ENCODE peak calls at places on chromosomes 13 and 19, in six cellular contexts. A is mammary epithelial cell, V is fibroblast of lung, M is SK-N-SH, K is DND-41, P is colonic mucosa. N is an unnamed sample.

GRCh38 chr13:79361299-79361698 is 44.8 kb downstream of the RBM26 start:
- DNase-seq in A (peak; percentile 6), V (no peak), M (no peak), K (no peak), P (no peak), N (no peak)

GRCh38 chr13:105442941-105443340 is 1092.5 kb downstream of the EFNB2 start:
- DNase-seq in A (peak; percentile 99), V (peak; percentile 99), M (no peak), K (no peak), P (no peak), N (no peak)

GRCh38 chr13:23384111-23384510 is 49.4 kb downstream of the SACS start:
- DNase-seq in A (peak; percentile 68), V (no peak), M (no peak), K (no peak), P (no peak), N (no peak)

GRCh38 chr19:41339936-41340335 is 13.8 kb downstream of the TGFB1 start:
- DNase-seq in A (no peak), V (no peak), M (no peak), K (no peak), P (no peak), N (no peak)

GRCh38 chr13:33678906-33679657 is 138.9 kb upstream of the RFC3 start:
- DNase-seq in A (peak; percentile 94), V (peak; percentile 34), M (no peak), K (no peak), P (peak; percentile 45), N (peak; percentile 83)

GRCh38 chr19:40741527-40742390 is 8.5 kb downstream of the ACTMAP start:
- DNase-seq in A (peak; percentile 39), V (no peak), M (no peak), K (no peak), P (no peak), N (no peak)

GRCh38 chr19:55080915-55081772 is 5.5 kb downstream of the EPS8L1 start:
- DNase-seq in A (peak; percentile 51), V (peak; percentile 53), M (peak; percentile 94), K (no peak), P (peak; percentile 96), N (peak; percentile 90)

GRCh38 chr19:33532859-33533455 is 11.4 kb upstream of the PEPD start:
- DNase-seq in A (no peak), V (no peak), M (no peak), K (no peak), P (no peak), N (no peak)

GRCh38 chr13:40629678-40630384 is 36.6 kb downstream of the FOXO1 start:
- DNase-seq in A (no peak), V (no peak), M (no peak), K (no peak), P (no peak), N (no peak)

GRCh38 chr19:18193388-18194207 is 580 bp downstream of the MPV17L2 start:
- DNase-seq in A (no peak), V (no peak), M (no peak), K (peak; percentile 19), P (peak; percentile 44), N (no peak)

GRCh38 chr13:109704771-109705628 is 81.4 kb downstream of the IRS2 start:
- DNase-seq in A (peak; percentile 49), V (peak; percentile 32), M (no peak), K (no peak), P (peak; percentile 55), N (no peak)

GRCh38 chr19:1252818-1253513 is 4.6 kb downstream of the MIDN start:
- DNase-seq in A (peak; percentile 93), V (peak; percentile 99), M (peak; percentile 69), K (peak; percentile 96), P (peak; percentile 91), N (peak; percentile 99)

GRCh38 chr13:39607876-39608275 is 4.9 kb upstream of the LHFPL6 start:
- DNase-seq in A (no peak), V (no peak), M (no peak), K (no peak), P (no peak), N (no peak)

GRCh38 chr13:101624981-101625380 is 172.5 kb downstream of the ITGBL1 start:
- DNase-seq in A (no peak), V (no peak), M (no peak), K (no peak), P (no peak), N (no peak)

GRCh38 chr13:50449465-50449864 is 394.0 kb downstream of the DLEU7 start:
- DNase-seq in A (no peak), V (no peak), M (no peak), K (no peak), P (no peak), N (no peak)

GRCh38 chr19:18856385-18857126 is 24.8 kb downstream of the UPF1 start:
- DNase-seq in A (peak; percentile 37), V (peak; percentile 52), M (peak; percentile 63), K (no peak), P (no peak), N (no peak)

GRCh38 chr13:98143157-98143553 is 261 bp downstream of the FARP1 start:
- DNase-seq in A (no peak), V (no peak), M (peak; percentile 90), K (no peak), P (no peak), N (peak; percentile 90)

GRCh38 chr13:79406597-79406908 is 498 bp upstream of the RBM26 start:
- DNase-seq in A (no peak), V (no peak), M (no peak), K (no peak), P (no peak), N (no peak)

GRCh38 chr19:45130888-45131615 is 29.7 kb downstream of the NKPD1 start:
- DNase-seq in A (peak; percentile 49), V (no peak), M (no peak), K (peak; percentile 15), P (no peak), N (no peak)

GRCh38 chr13:42971670-42972355 is 20.2 kb downstream of the EPSTI1 start:
- DNase-seq in A (no peak), V (no peak), M (no peak), K (no peak), P (no peak), N (no peak)

GRCh38 chr13:75877092-75877491 is 241.0 kb downstream of the LMO7 start:
- DNase-seq in A (no peak), V (no peak), M (no peak), K (no peak), P (no peak), N (no peak)

GRCh38 chr13:95207769-95208366 is 93.4 kb downstream of the ABCC4 start:
- DNase-seq in A (no peak), V (no peak), M (peak; percentile 79), K (no peak), P (no peak), N (no peak)

GRCh38 chr19:18617562-18617961 is 4.9 kb downstream of the TMEM59L start:
- DNase-seq in A (no peak), V (no peak), M (no peak), K (no peak), P (no peak), N (no peak)

GRCh38 chr13:32330438-32330837 is 15.1 kb downstream of the BRCA2 start:
- DNase-seq in A (peak; percentile 81), V (peak; percentile 84), M (no peak), K (no peak), P (no peak), N (no peak)

GRCh38 chr19:1411255-1412191 is 4.1 kb downstream of the DAZAP1 start:
- DNase-seq in A (no peak), V (peak; percentile 66), M (no peak), K (peak; percentile 34), P (no peak), N (peak; percentile 85)

GRCh38 chr13:51618626-51619025 is 34.4 kb downstream of the WDFY2 start:
- DNase-seq in A (peak; percentile 79), V (no peak), M (no peak), K (no peak), P (no peak), N (no peak)

GRCh38 chr13:28040977-28041376 is 52.5 kb upstream of the URAD start:
- DNase-seq in A (no peak), V (no peak), M (no peak), K (no peak), P (no peak), N (no peak)

DNA sequence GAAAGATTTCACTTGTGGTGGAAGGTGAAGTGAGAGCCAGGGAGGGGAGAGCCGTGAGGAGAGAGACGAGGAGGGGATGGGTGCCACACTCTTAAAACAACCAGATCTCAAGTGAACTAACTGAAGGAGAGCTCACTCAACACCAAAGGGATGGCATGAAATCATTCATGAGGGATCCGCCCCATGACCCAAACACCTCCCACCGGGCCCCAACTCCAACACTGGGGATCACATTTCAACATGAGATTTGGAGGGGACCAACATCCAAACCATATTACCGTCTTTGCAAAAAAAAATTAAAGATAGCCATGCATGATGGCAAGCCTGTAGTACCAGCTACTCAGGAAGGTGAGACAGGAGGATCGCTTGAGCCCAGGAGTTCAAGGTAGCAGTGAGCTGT is 34.9 kb upstream of the POP4 start:
- DNase-seq in A (no peak), V (no peak), M (no peak), K (no peak), P (no peak), N (no peak)
- H3K9ac ChIP-seq in A (no peak overlapping the region), V (no peak overlapping the region), M (no peak overlapping the region), K (no peak overlapping the region), P (no peak overlapping the region), N (no peak overlapping the region)

GRCh38 chr13:66546534-66547379 is 683.4 kb downstream of the PCDH9 start:
- DNase-seq in A (peak; percentile 0), V (peak; percentile 36), M (no peak), K (no peak), P (no peak), N (no peak)

GRCh38 chr13:66547685-66548084 is 682.5 kb downstream of the PCDH9 start:
- DNase-seq in A (no peak), V (no peak), M (no peak), K (no peak), P (no peak), N (no peak)

DNA sequence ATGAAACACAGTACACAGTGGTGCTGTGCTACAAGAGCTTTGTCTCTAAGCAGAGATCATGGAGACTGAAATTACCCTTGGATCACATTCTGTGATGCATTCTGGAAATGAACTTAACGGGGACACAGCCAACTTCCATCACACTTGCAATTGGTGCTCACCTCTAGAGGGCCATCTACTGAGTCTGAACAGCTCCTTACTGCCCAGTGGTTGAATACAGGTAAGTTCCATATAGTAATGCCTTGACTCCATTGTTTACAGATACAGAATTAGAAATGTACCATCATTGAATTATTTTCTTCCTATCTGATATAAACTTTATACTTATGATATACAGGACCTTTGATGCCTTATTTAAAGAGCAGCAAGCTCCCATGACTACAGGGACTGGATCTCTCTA is 686.4 kb downstream of the PCDH9 start:
- DNase-seq in A (no peak), V (no peak), M (no peak), K (no peak), P (no peak), N (no peak)
- TF ChIP-seq CTCF in A (peak; percentile 39), V (no peak), M (no peak), K (peak; percentile 13), P (no peak), N (no peak)

DNA sequence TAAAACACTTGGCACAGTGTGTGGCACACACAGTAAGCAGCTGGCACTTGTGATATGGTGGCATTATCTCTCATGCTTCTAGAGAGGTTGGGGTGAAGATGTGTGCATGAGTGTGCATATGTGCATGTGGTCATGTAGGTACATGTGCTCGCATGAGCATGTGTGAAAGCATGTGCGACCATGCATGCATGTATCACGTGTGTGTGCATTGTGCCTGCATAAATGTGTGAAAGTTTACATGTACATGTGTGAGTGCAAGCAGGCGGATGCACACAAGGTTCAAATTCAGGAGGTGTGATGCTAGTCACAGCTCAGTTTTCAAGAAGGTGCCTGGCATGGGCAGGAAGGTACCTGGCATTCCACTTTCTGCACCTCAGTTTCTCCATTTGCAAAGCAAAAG is 59.0 kb upstream of the UQCRFS1 start:
- DNase-seq in A (no peak), V (no peak), M (no peak), K (no peak), P (no peak), N (no peak)
- H3K9me3 ChIP-seq in A (peaks cover 29% of the 10 kb centered on the region), V (no peaks in the 10 kb centered on the region), M (no peaks in the 10 kb centered on the region), K (no peaks in the 10 kb centered on the region), P (no peaks in the 10 kb centered on the region), N (no peaks in the 10 kb centered on the region)

GRCh38 chr19:36152061-36152885 is at the start of gene COX7A1:
- DNase-seq in A (no peak), V (peak; percentile 42), M (no peak), K (no peak), P (no peak), N (peak; percentile 90)
- H3K9ac ChIP-seq in A (no peak within 1 kb of the TSS), V (peak within 1 kb of the TSS; percentile 53), M (no peak within 1 kb of the TSS), K (no peak within 1 kb of the TSS), P (peak within 1 kb of the TSS; percentile 73), N (peak within 1 kb of the TSS; percentile 89)